ENCODE peak calls at places on chromosomes 12 and 14, in eight cellular contexts. H is heart left ventricle, N is prostate gland, S is adrenal gland, Q is uterus, Z is breast epithelium, R is spleen, E is sigmoid colon. W is an unnamed sample.

GRCh38 chr12:56198836-56199235 is 9.6 kb upstream of the SMARCC2 start:
- DNase-seq in H (no peak), N (no peak), S (no peak), Q (no peak), Z (no peak), R (no peak), E (no peak), W (no peak)

GRCh38 chr14:54549862-54550261 is 17.1 kb upstream of the SAMD4A start:
- DNase-seq in H (no peak), N (no peak), S (no peak), Q (no peak), Z (no peak), R (no peak), E (no peak), W (no peak)

GRCh38 chr12:82174936-82175335 is 183.3 kb downstream of the CCDC59 start:
- DNase-seq in H (no peak), N (no peak), S (peak), Q (no peak), Z (no peak), R (no peak), E (no peak), W (no peak)

GRCh38 chr14:56657604-56658003 is 78.0 kb downstream of the TMEM260 start:
- DNase-seq in H (no peak), N (no peak), S (no peak), Q (no peak), Z (no peak), R (no peak), E (no peak), W (no peak)

GRCh38 chr12:59403259-59403932 is 192.4 kb upstream of the SLC16A7 start:
- DNase-seq in H (peak), N (peak), S (peak), Q (peak), Z (no peak), R (no peak), E (no peak), W (no peak)

GRCh38 chr12:3187846-3188755 is 110.9 kb downstream of the TSPAN9 start:
- DNase-seq in H (no peak), N (no peak), S (no peak), Q (no peak), Z (no peak), R (no peak), E (no peak), W (no peak)

GRCh38 chr12:15979096-15980091 is 68.3 kb downstream of the DERA start:
- DNase-seq in H (no peak), N (no peak), S (no peak), Q (no peak), Z (no peak), R (no peak), E (no peak), W (no peak)

GRCh38 chr12:2691340-2692111 is 103.2 kb upstream of the FKBP4 start:
- DNase-seq in H (no peak), N (no peak), S (no peak), Q (no peak), Z (peak), R (peak), E (no peak), W (no peak)

GRCh38 chr12:50087159-50087558 is 2.0 kb downstream of the SMARCD1 start:
- DNase-seq in H (no peak), N (no peak), S (no peak), Q (no peak), Z (no peak), R (peak), E (no peak), W (no peak)

DNA sequence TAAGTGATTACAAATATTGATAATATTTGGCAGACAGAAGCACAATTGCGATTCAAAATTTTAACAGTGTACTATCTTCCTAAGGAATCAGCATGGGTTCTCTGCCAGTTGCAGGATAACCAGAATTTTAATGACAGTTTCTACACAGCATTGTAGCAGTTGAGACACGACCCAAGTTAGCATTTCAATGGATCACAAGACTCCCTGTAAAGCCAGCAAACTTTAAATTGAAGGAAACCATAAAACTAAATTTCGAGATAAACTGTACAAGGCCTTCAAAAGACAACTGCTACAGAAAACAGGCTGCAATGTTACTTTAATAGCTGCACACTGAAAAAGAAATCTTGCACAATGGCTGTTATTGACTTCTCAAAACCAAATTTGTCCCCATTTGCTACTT is 154.9 kb downstream of the MED13L start:
- DNase-seq in H (no peak), N (no peak), S (no peak), Q (no peak), Z (no peak), R (no peak), E (no peak), W (no peak)
- H3K4me3 ChIP-seq in H (no peak), N (no peak), S (no peak), Q (no peak), Z (no peak), R (no peak), E (no peak), W (no peak)

DNA sequence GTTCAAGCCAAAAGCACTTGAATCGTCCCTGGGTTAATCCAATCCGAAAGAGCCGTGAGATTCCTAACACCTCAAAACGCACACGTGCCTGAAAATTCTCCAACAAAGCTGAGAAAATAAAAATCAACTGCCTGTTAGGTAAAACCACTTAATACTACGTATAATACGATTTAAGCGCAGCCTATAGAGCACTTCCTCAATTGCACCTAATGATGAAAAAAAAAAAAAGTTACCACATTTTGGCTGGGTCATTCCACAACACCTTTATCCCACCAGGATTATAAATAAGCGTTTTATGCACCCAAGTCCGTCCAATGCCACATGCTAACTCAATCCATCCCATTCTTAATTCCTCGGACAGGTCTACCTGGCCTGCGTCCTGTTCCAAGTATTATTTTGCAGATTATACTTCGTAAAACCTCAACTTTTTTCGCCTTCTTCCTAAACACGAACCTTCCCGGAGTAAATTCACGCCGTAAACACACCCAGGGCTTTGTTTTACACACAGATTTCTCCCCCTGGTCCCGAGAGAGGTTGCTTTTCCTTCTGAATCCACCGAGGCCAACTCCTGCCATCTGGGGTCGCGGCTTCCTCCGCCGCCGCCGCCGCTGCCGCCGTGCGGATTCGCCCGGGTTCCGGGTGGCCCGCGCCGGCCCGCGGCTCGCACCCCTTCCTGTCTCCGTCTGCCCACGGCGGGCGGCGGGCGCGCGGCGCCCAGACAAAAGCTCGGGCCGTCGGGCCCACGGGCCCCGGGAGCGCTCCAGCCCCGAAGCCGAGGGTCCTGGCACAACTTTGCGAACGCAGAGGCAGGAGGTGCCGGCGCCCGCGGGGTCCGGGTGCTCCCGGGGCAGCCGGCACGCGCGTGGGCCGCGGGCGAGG is 66.2 kb downstream of the RNF34 start:
- DNase-seq in H (no peak), N (no peak), S (no peak), Q (no peak), Z (no peak), R (peak), E (no peak), W (peak)
- TF ChIP-seq POLR2A in H (no peak), N (no peak), S (no peak), Q (no peak), Z (no peak), R (no peak), E (no peak), W (no peak)

DNA sequence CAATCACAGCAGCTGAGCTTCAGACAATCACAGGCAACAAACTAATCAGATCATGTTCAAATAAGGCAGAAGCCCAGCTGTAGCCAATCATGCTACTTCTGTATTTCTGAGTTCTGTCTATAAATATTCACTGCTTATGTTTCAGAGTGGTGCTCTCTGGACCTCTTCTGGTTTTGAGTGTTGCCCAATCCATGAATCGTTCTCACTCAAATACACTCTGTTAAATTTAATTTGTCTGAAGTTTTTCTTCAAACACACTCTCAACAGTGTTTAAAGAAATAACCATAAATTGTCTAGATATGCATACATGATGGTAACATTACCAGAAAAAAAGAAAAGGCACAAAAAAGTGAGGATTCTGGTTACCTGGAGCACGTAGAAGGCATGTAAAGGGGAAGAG is 77.9 kb upstream of the BBS10 start:
- DNase-seq in H (no peak), N (no peak), S (no peak), Q (no peak), Z (no peak), R (no peak), E (no peak), W (no peak)
- H3K27ac ChIP-seq in H (no peak), N (no peak), S (no peak), Q (no peak), Z (no peak), R (no peak), E (no peak), W (no peak)

GRCh38 chr14:92323916-92324818 is 1.2 kb downstream of the SLC24A4 start:
- DNase-seq in H (no peak), N (no peak), S (no peak), Q (no peak), Z (no peak), R (peak), E (no peak), W (no peak)
- H3K4me3 ChIP-seq in H (no peak), N (peak), S (no peak), Q (no peak), Z (no peak), R (peak), E (peak), W (no peak)

GRCh38 chr12:24913953-24914352 is 34.9 kb downstream of the BCAT1 start:
- DNase-seq in H (no peak), N (no peak), S (no peak), Q (no peak), Z (no peak), R (no peak), E (no peak), W (no peak)
- TF ChIP-seq POLR2A in H (no peak), N (no peak), S (no peak), Q (no peak), Z (no peak), R (no peak), E (no peak), W (no peak)

DNA sequence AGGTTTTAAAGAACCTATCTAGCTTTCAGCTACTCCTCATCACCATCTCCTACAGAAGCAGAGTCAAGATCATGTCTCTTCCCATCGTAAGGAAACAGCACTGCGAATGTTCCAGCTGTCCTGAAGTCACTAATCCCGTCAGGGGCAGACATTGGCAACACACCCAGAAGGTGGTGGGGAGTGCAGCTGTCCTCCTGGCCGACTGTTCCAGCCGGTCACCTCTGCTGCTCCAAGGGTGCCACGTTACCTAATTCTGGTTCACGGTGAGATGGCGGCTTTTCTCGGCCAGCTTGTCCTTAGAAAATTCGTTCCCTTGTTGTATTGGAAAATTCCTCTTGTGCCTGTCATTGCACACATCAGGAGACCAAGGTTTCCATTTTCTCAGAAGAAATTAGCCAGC is 196.2 kb downstream of the ZFP36L1 start:
- DNase-seq in H (no peak), N (no peak), S (no peak), Q (peak), Z (no peak), R (no peak), E (no peak), W (peak)
- H3K27ac ChIP-seq in H (no peak), N (no peak), S (no peak), Q (peak), Z (peak), R (no peak), E (no peak), W (no peak)

DNA sequence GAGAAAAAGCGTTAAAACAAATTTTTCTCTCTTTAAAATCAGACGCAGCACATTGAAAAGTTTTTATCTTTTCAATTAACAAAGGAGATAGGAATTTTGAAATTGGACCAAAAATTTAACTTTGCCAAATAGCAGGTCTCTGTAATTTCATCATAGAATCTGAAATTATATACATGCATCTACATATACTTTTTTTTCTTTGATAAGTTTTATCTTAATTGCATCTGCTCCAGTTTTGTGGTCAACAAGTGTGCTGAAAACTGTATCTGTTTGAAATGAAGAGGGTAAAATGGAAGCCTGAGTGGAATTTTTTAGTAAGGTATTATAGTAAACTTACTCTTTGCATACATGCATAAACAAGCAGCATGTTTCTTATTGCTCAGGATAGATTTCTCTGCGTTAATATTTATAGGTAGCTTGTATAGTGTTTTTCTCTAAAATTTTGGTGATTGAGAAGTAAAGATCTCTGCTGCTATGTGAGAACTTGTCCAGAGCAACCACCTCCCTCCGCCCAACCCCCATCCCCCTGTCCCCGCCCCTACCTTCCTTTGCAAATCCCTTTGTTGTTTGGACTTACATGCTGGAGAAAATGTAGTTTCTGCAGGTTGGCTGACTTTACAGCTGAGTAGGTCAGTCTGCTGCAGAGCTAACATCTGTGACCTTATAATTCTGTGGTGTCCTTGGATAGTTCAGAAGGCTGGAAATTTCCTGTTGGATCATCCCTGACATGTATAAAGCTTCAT is 64.6 kb downstream of the VRK1 start:
- DNase-seq in H (no peak), N (no peak), S (no peak), Q (no peak), Z (no peak), R (no peak), E (no peak), W (no peak)
- H3K4me3 ChIP-seq in H (no peak), N (no peak), S (no peak), Q (no peak), Z (no peak), R (no peak), E (no peak), W (no peak)

W was measured in right lobe of liver.